ENCODE peak calls at places on chromosomes 5 and 9, in six cellular contexts. A is sigmoid colon, J is ovary, O is tibial nerve, F is A549, M is stomach. N is an unnamed sample.
A peak's percentile ranks its signal among the peaks of the same experiment; 100 is the strongest.

GRCh38 chr5:64166201-64166959 is 737 bp downstream of the RNF180 start:
- DNase-seq in J (no peak), A (peak; percentile 62), M (no peak), O (no peak), F (no peak), N (no peak)

GRCh38 chr9:123753669-123754307 is 176.1 kb downstream of the DENND1A start:
- DNase-seq in J (no peak), O (no peak), M (no peak), F (no peak), A (no peak), N (no peak)

GRCh38 chr5:128537306-128537998 is 593 bp downstream of the FBN2 start:
- DNase-seq in F (peak; percentile 45), M (no peak), A (no peak), O (no peak), J (peak; percentile 33), N (no peak)

GRCh38 chr5:140882591-140882899 is 621 bp downstream of the PCDHA13 start:
- DNase-seq in O (no peak), J (no peak), F (peak; percentile 46), A (no peak), M (no peak), N (no peak)

GRCh38 chr5:178839319-178839704 is 20.4 kb upstream of the ZNF354B start:
- DNase-seq in M (peak; percentile 66), J (no peak), F (peak; percentile 20), O (no peak), A (no peak), N (peak; percentile 46)

GRCh38 chr9:99046542-99047071 is 58.3 kb upstream of the TGFBR1 start:
- DNase-seq in M (no peak), F (no peak), O (no peak), J (no peak), A (no peak), N (no peak)

GRCh38 chr5:176737001-176737745 is 73.2 kb upstream of the UNC5A start:
- DNase-seq in O (no peak), A (peak; percentile 55), J (no peak), F (no peak), M (peak; percentile 17), N (peak; percentile 0)

GRCh38 chr9:77897292-77897691 is 134.3 kb downstream of the GNAQ start:
- DNase-seq in F (peak; percentile 33), A (peak; percentile 64), J (no peak), M (no peak), O (no peak), N (no peak)

GRCh38 chr5:170080217-170080616 is 25.5 kb upstream of the FOXI1 start:
- DNase-seq in O (no peak), J (no peak), M (peak; percentile 14), A (no peak), F (no peak), N (no peak)

GRCh38 chr5:83220331-83220730 is 143.0 kb downstream of the XRCC4 start:
- DNase-seq in A (no peak), F (no peak), J (no peak), O (no peak), M (no peak), N (no peak)

GRCh38 chr9:6243746-6244145 is 28.1 kb downstream of the IL33 start:
- DNase-seq in A (no peak), J (no peak), M (no peak), O (no peak), F (no peak), N (no peak)

GRCh38 chr5:120605325-120606079 is 141.4 kb downstream of the PRR16 start:
- DNase-seq in A (no peak), M (no peak), J (no peak), O (no peak), F (no peak), N (no peak)

GRCh38 chr5:164972973-164973372 is 1467.6 kb downstream of the MAT2B start:
- DNase-seq in A (no peak), O (no peak), F (no peak), M (no peak), J (no peak), N (no peak)

GRCh38 chr5:107514305-107514704 is 156.4 kb downstream of the EFNA5 start:
- DNase-seq in M (no peak), J (no peak), F (no peak), A (no peak), O (no peak), N (no peak)

GRCh38 chr5:146410272-146410671 is 36.9 kb upstream of the TCERG1 start:
- DNase-seq in F (no peak), A (no peak), J (no peak), M (no peak), O (no peak), N (no peak)

GRCh38 chr5:86979801-86980510 is 287.7 kb upstream of the RASA1 start:
- DNase-seq in J (no peak), O (no peak), M (no peak), F (peak; percentile 18), A (no peak), N (no peak)

GRCh38 chr9:108274971-108275370 is 580.8 kb downstream of the ACTL7B start:
- DNase-seq in J (no peak), O (no peak), F (no peak), M (no peak), A (no peak), N (no peak)

GRCh38 chr9:16344343-16344742 is 526.1 kb downstream of the BNC2 start:
- DNase-seq in J (no peak), A (no peak), F (peak; percentile 84), M (no peak), O (no peak), N (no peak)

GRCh38 chr9:101148344-101148743 is 119.8 kb downstream of the PLPPR1 start:
- DNase-seq in J (no peak), M (no peak), O (no peak), F (no peak), A (no peak), N (no peak)

GRCh38 chr5:173778784-173779304 is 109.3 kb upstream of the CPEB4 start:
- DNase-seq in J (no peak), F (peak; percentile 73), M (peak; percentile 43), O (no peak), A (no peak), N (no peak)

GRCh38 chr5:172943283-172943841 is 15.9 kb upstream of the RPL26L1 start:
- DNase-seq in J (peak; percentile 62), A (no peak), M (no peak), F (no peak), O (no peak), N (no peak)

GRCh38 chr9:133741716-133742115 is 3.6 kb upstream of the SARDH start:
- DNase-seq in J (no peak), O (no peak), M (no peak), F (no peak), A (no peak), N (no peak)

GRCh38 chr5:131322926-131323325 is 59.1 kb downstream of the CDC42SE2 start:
- DNase-seq in A (no peak), J (no peak), F (no peak), M (no peak), O (no peak), N (no peak)

GRCh38 chr5:16378762-16379161 is 86.8 kb downstream of the ZNF622 start:
- DNase-seq in A (no peak), M (no peak), O (no peak), F (no peak), J (no peak), N (no peak)

GRCh38 chr5:10161778-10162177 is 87.9 kb downstream of the ATPSCKMT start:
- DNase-seq in F (no peak), A (no peak), M (no peak), J (no peak), O (no peak), N (no peak)

GRCh38 chr5:10162468-10162867 is 87.2 kb downstream of the ATPSCKMT start:
- DNase-seq in F (no peak), A (no peak), O (no peak), J (no peak), M (no peak), N (no peak)

GRCh38 chr5:10167806-10168205 is 81.9 kb downstream of the ATPSCKMT start:
- DNase-seq in J (no peak), A (no peak), F (no peak), O (no peak), M (no peak), N (no peak)

GRCh38 chr5:10168254-10168653 is 81.4 kb downstream of the ATPSCKMT start:
- DNase-seq in F (no peak), J (no peak), O (no peak), M (no peak), A (no peak), N (no peak)

GRCh38 chr5:10166392-10166791 is 83.3 kb downstream of the ATPSCKMT start:
- DNase-seq in F (no peak), M (no peak), O (no peak), J (no peak), A (no peak), N (no peak)
- TF ChIP-seq EP300 in F (no peak), M (no peak), O (no peak), J (no peak), A (no peak), N (no peak)

GRCh38 chr9:19595003-19595402 is 186.2 kb downstream of the ACER2 start:
- DNase-seq in O (no peak), F (no peak), A (no peak), M (no peak), J (no peak), N (no peak)
- H3K27ac ChIP-seq in O (no peak overlapping the region), F (no peak overlapping the region), A (no peak overlapping the region), M (no peak overlapping the region), J (no peak overlapping the region), N (no peak overlapping the region)

DNA sequence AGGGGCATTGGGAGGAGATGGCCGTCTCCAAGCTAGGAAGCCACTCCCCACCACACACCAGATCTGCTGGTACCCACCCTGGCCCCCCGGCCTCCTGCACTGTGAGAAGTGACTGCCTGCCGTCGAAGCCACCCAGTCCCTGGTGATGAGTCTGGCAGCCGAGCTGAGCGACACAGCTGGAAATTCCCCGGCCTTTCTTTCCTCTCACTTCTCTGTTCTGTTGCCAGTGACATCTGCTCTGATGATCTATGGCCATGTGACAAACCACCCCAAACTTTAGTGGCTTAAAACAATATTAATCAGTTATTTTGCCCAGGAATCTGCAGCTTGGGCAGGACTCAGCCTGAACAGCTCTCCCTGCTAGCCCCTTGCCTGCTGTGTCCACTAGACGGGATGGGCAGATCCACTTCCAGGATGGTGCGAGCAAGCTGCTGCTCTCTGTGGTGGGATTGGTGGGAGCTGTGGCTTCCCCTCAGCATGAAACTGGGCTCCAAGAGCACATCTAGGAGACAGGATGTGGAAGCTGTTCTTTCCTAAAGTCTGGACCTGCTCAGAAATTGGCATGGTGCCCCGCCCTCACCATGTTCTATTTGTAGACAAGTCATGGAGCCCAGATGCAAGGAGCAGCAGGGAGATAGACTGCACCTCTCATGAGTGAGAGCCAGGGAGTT is 211.2 kb downstream of the GADD45G start:
- DNase-seq in O (no peak), F (no peak), A (peak; percentile 90), J (peak; percentile 60), M (no peak), N (no peak)
- TF ChIP-seq EP300 in O (no peak), F (no peak), A (no peak), J (no peak), M (no peak), N (no peak)

GRCh38 chr5:97131139-97131710 is 11.2 kb downstream of the LIX1 start:
- DNase-seq in O (no peak), A (no peak), J (no peak), M (no peak), F (no peak), N (no peak)

GRCh38 chr5:97125125-97125683 is 17.2 kb downstream of the LIX1 start:
- DNase-seq in J (no peak), O (no peak), A (no peak), M (no peak), F (no peak), N (no peak)

GRCh38 chr5:97124335-97124734 is 18.1 kb downstream of the LIX1 start:
- DNase-seq in F (no peak), A (no peak), M (no peak), J (no peak), O (no peak), N (no peak)

GRCh38 chr5:97133106-97133505 is 9.3 kb downstream of the LIX1 start:
- DNase-seq in O (no peak), J (no peak), F (no peak), M (no peak), A (no peak), N (no peak)

GRCh38 chr5:97127727-97128126 is 14.7 kb downstream of the LIX1 start:
- DNase-seq in O (no peak), M (no peak), J (no peak), A (no peak), F (no peak), N (no peak)
- H3K27ac ChIP-seq in O (no peak overlapping the region), M (no peak overlapping the region), J (no peak overlapping the region), A (no peak overlapping the region), F (no peak overlapping the region), N (no peak overlapping the region)

N was measured in transverse colon.